ENCODE peak calls at places on chromosomes 12 and 14, in four cellular contexts. C is mesenchymal stem cell, P is Karpas-422, G is IMR-90. V is an unnamed sample.

GRCh38 chr12:89389755-89390661 is 37.7 kb upstream of the DUSP6 start:
- DNase-seq in C (peak; percentile 39), P (no peak), G (peak; percentile 54), V (no peak)

GRCh38 chr12:46005151-46005797 is 14.9 kb upstream of the SCAF11 start:
- DNase-seq in C (no peak), P (peak; percentile 60), G (peak; percentile 34), V (no peak)

GRCh38 chr12:94637714-94638113 is 12.6 kb downstream of the TMCC3 start:
- DNase-seq in C (no peak), P (no peak), G (no peak), V (no peak)

GRCh38 chr12:120118710-120119097 is 2.2 kb upstream of the RAB35 start:
- DNase-seq in C (no peak), P (no peak), G (peak; percentile 43), V (no peak)

GRCh38 chr12:95784886-95785285 is 5.7 kb downstream of the NTN4 start:
- DNase-seq in C (no peak), P (no peak), G (no peak), V (no peak)

GRCh38 chr14:65332141-65332871 is 80.2 kb upstream of the FUT8 start:
- DNase-seq in C (no peak), P (peak; percentile 90), G (no peak), V (no peak)

GRCh38 chr12:26135010-26135420 is 10.2 kb upstream of the BHLHE41 start:
- DNase-seq in C (no peak), P (no peak), G (no peak), V (no peak)

GRCh38 chr14:20712900-20713299 is 24.3 kb downstream of the ANG start:
- DNase-seq in C (no peak), P (no peak), G (no peak), V (no peak)

GRCh38 chr14:26444745-26445144 is 153.1 kb downstream of the NOVA1 start:
- DNase-seq in C (peak; percentile 43), P (no peak), G (peak; percentile 9), V (peak; percentile 4)

GRCh38 chr14:65321370-65321875 is 91.1 kb upstream of the FUT8 start:
- DNase-seq in C (no peak), P (no peak), G (no peak), V (peak; percentile 33)

GRCh38 chr12:100715976-100716657 is 78.5 kb upstream of the ANO4 start:
- DNase-seq in C (no peak), P (no peak), G (no peak), V (no peak)

GRCh38 chr12:100718212-100718611 is 76.4 kb upstream of the ANO4 start:
- DNase-seq in C (peak; percentile 64), P (no peak), G (no peak), V (no peak)

GRCh38 chr12:100716658-100716948 is 78.0 kb upstream of the ANO4 start:
- DNase-seq in C (peak; percentile 38), P (no peak), G (no peak), V (no peak)

GRCh38 chr12:100717733-100718067 is 76.9 kb upstream of the ANO4 start:
- DNase-seq in C (peak; percentile 43), P (no peak), G (no peak), V (no peak)

DNA sequence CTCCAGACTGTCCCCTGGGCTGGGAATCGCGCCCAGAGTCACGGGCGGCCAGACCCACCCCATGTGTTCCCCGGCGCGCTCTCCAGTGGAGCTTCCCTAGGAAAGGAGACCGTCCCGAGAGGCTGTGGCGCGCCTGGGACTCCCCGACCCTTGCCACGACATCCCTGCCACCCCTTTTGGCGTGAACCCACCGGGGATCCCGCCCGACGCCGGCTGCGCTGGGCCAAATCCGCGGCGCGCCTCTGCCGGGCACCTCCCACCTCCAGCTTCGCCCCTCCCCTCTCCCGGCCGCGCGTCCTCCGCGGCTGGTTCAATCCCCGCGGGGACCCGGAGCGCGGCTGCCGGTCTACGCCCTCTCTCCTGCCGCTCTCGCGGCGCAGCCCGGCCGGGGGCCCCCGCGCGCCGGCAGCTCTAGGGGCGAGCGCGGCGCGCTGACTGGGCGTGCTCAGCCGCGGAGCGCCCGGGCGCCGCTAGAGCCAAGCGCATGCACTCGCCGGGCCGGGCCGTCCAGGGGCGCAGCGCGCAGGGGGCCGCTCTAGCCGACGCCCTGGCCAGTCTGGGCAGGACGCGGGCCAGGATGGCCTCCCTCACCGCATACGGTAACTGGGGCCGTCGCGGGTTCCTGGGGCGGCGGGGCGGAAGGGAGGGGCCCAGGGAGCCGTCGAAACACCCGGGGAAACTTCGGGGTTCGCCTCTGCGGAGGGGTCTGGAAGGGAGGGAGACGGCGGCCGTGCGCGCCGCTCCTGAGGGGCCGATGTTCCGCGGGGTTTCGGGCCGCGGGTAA is 77.4 kb upstream of the ANO4 start:
- DNase-seq in C (peak; percentile 52), P (no peak), G (no peak), V (no peak)
- H3K9ac ChIP-seq in C (peak overlapping the region; percentile 65), P (no peak overlapping the region), G (no peak overlapping the region), V (no peak overlapping the region)

GRCh38 chr14:72699433-72699832 is 194.5 kb downstream of the DPF3 start:
- DNase-seq in C (no peak), P (no peak), G (no peak), V (no peak)

GRCh38 chr14:72701610-72702009 is 192.3 kb downstream of the DPF3 start:
- DNase-seq in C (no peak), P (no peak), G (peak; percentile 25), V (no peak)

GRCh38 chr14:72700338-72701231 is 193.3 kb downstream of the DPF3 start:
- DNase-seq in C (no peak), P (no peak), G (peak; percentile 34), V (no peak)

GRCh38 chr14:72701232-72701555 is 192.7 kb downstream of the DPF3 start:
- DNase-seq in C (no peak), P (no peak), G (no peak), V (no peak)

DNA sequence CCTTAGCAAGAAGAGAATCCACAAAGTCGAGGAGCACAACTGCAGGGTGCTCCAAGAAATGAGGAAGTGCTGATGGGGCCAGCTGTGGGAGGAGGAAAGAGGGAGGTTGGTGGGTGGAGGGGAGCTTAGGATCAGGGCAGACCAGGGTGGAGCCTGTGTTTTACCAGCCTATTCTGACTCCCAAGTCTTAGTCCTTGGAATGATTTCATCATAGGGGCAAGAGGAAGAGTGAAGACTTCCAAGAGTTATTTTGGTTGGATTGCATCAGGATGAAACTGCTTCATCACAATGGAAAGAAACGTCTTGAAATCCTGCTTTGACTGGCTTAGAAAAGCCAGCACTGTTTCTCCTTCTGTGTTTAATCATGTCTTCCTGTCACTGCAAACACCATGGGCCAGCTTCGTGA is 194.0 kb downstream of the DPF3 start:
- DNase-seq in C (peak; percentile 70), P (no peak), G (peak; percentile 83), V (no peak)
- H3K4me2 ChIP-seq in C (no peak overlapping the region), P (no peak overlapping the region), G (no peak overlapping the region), V (no peak overlapping the region)

GRCh38 chr12:66242261-66242760 is 53.3 kb downstream of the IRAK3 start:
- DNase-seq in C (no peak), P (no peak), G (no peak), V (no peak)
- H3K4me1 ChIP-seq in C (no peaks in the 10 kb centered on the region), P (no peaks in the 10 kb centered on the region), G (peaks cover 1% of the 10 kb centered on the region), V (no peaks in the 10 kb centered on the region)

GRCh38 chr14:102683399-102684275 is 91.2 kb downstream of the RCOR1 start:
- DNase-seq in C (no peak), P (no peak), G (no peak), V (no peak)
- H3K9ac ChIP-seq in C (no peak overlapping the region), P (no peak overlapping the region), G (no peak overlapping the region), V (no peak overlapping the region)

GRCh38 chr14:99910337-99911268 is 117.4 kb downstream of the EML1 start:
- DNase-seq in C (peak; percentile 91), P (no peak), G (peak; percentile 95), V (no peak)
- H3K4me2 ChIP-seq in C (peak overlapping the region; percentile 36), P (no peak overlapping the region), G (peak overlapping the region; percentile 49), V (no peak overlapping the region)

V was measured in DND-41.